ENCODE peak calls at places on chromosome 6, in seven cellular contexts. Y is GM10248; U is central memory CD8-positive, alpha-beta T cell; W is AG09319; N is CD8-positive, alpha-beta T cell; J is GM03348; S is activated effector memory CD4-positive, alpha-beta T cell treated with Interleukin-2 at 50 U/mL for 16 hours. E is an unnamed sample.
A peak's percentile ranks its signal among the peaks of the same experiment; 100 is the strongest.

GRCh38 chr6:97195117-97195516 is 87.9 kb downstream of the MMS22L start:
- DNase-seq in Y (no peak), U (no peak), W (no peak), N (no peak), J (no peak), S (no peak), E (no peak)

GRCh38 chr6:33296797-33297405 is 1.8 kb downstream of the RGL2 start:
- DNase-seq in Y (no peak), U (no peak), W (no peak), N (no peak), J (no peak), S (no peak), E (no peak)

GRCh38 chr6:139291813-139292619 is at the start of gene TXLNB:
- DNase-seq in Y (peak; percentile 49), U (peak; percentile 41), W (peak; percentile 79), N (peak; percentile 73), J (peak; percentile 48), S (peak; percentile 74), E (peak; percentile 38)

GRCh38 chr6:133608620-133609019 is 280.3 kb upstream of the TCF21 start:
- DNase-seq in Y (no peak), U (no peak), W (no peak), N (no peak), J (no peak), S (no peak), E (no peak)

GRCh38 chr6:195861-196360 is 96.4 kb upstream of the DUSP22 start:
- DNase-seq in Y (no peak), U (no peak), W (no peak), N (peak; percentile 32), J (no peak), S (peak; percentile 25), E (no peak)

GRCh38 chr6:19013011-19013410 is 625.9 kb downstream of the RNF144B start:
- DNase-seq in Y (no peak), U (no peak), W (no peak), N (no peak), J (no peak), S (no peak), E (no peak)

GRCh38 chr6:54085526-54085925 is 25.7 kb upstream of the MLIP start:
- DNase-seq in Y (no peak), U (no peak), W (peak; percentile 75), N (no peak), J (peak; percentile 29), S (no peak), E (no peak)

GRCh38 chr6:106517699-106518098 is 111.6 kb downstream of the RTN4IP1 start:
- DNase-seq in Y (no peak), U (no peak), W (no peak), N (no peak), J (no peak), S (no peak), E (no peak)

GRCh38 chr6:166176106-166176505 is 8.5 kb upstream of the TBXT start:
- DNase-seq in Y (no peak), U (no peak), W (no peak), N (no peak), J (no peak), S (no peak), E (no peak)

GRCh38 chr6:136728976-136729515 is 63.2 kb downstream of the MAP3K5 start:
- DNase-seq in Y (no peak), U (no peak), W (no peak), N (no peak), J (no peak), S (no peak), E (no peak)

GRCh38 chr6:2471474-2471873 is 226.1 kb upstream of the GMDS start:
- DNase-seq in Y (no peak), U (no peak), W (no peak), N (no peak), J (no peak), S (no peak), E (no peak)